ENCODE peak calls at places on chromosome 13, in ten cellular contexts. D is fibroblast of lung; V is nephron progenitor cell; S is naive thymus-derived CD8-positive, alpha-beta T cell; W is COR-L47; R is astrocyte; B is type B pancreatic cell; K is tibial artery; O is stimulated activated CD4-positive, alpha-beta T cell treated with anti-CD3 and anti-CD28 coated beads, Interleukin-1b, Interleukin-23, amount 100 ng/mL, for 4 hours; F is NCI-H146. I is an unnamed sample.

GRCh38 chr13:31121327-31122140 is 40.2 kb downstream of the HSPH1 start:
- DNase-seq in D (peak), V (no peak), S (no peak), W (no peak), R (no peak), B (no peak), K (no peak), O (no peak), F (no peak), I (no peak)

GRCh38 chr13:40502236-40502635 is 164.2 kb downstream of the FOXO1 start:
- DNase-seq in D (no peak), V (no peak), S (no peak), W (no peak), R (peak), B (no peak), K (no peak), O (no peak), F (no peak), I (no peak)

GRCh38 chr13:112486386-112487126 is 101.4 kb downstream of the TUBGCP3 start:
- DNase-seq in D (peak), V (no peak), S (no peak), W (no peak), R (no peak), B (no peak), K (no peak), O (no peak), F (no peak), I (peak)

GRCh38 chr13:109919715-109920375 is 133.5 kb upstream of the IRS2 start:
- DNase-seq in D (peak), V (no peak), S (no peak), W (no peak), R (peak), B (no peak), K (no peak), O (no peak), F (no peak), I (no peak)

GRCh38 chr13:105442941-105443340 is 1092.5 kb downstream of the EFNB2 start:
- DNase-seq in D (peak), V (no peak), S (no peak), W (peak), R (peak), B (no peak), K (no peak), O (no peak), F (no peak), I (no peak)

GRCh38 chr13:41723136-41723535 is 237.8 kb downstream of the VWA8 start:
- DNase-seq in D (no peak), V (no peak), S (no peak), W (no peak), R (no peak), B (no peak), K (no peak), O (no peak), F (no peak), I (no peak)

GRCh38 chr13:93118081-93118615 is 108.5 kb upstream of the GPC6 start:
- DNase-seq in D (no peak), V (no peak), S (no peak), W (no peak), R (no peak), B (no peak), K (no peak), O (no peak), F (no peak), I (no peak)

GRCh38 chr13:48391257-48391656 is 21.7 kb downstream of the LPAR6 start:
- DNase-seq in D (no peak), V (no peak), S (no peak), W (no peak), R (no peak), B (no peak), K (no peak), O (no peak), F (no peak), I (no peak)

I was measured in glutamatergic neuron.